ENCODE peak calls at places on chromosomes 13 and 19, in five cellular contexts. Y is mucosa of descending colon; P is activated CD8-positive, alpha-beta T cell treated with anti-CD3 and anti-CD28 coated beads for 36 hours; E is left lobe of liver; F is RWPE2. O is an unnamed sample.

GRCh38 chr19:10946964-10947657 is 13.7 kb upstream of the SMARCA4 start:
- ATAC-seq in Y (no peak), P (no peak), E (peak; percentile 61), F (no peak), O (no peak)

GRCh38 chr19:29676586-29676985 is 11.3 kb downstream of the PLEKHF1 start:
- ATAC-seq in Y (peak; percentile 32), P (no peak), E (peak; percentile 75), F (no peak), O (no peak)

GRCh38 chr13:102317593-102317992 is 84.3 kb downstream of the FGF14 start:
- ATAC-seq in Y (peak; percentile 55), P (no peak), E (peak; percentile 97), F (no peak), O (peak; percentile 92)

GRCh38 chr13:113298001-113298945 is 1.2 kb downstream of the LAMP1 start:
- ATAC-seq in Y (no peak), P (no peak), E (no peak), F (peak; percentile 32), O (no peak)

GRCh38 chr13:40366119-40366518 is 300.3 kb downstream of the FOXO1 start:
- ATAC-seq in Y (no peak), P (no peak), E (no peak), F (no peak), O (no peak)

GRCh38 chr13:101552286-101552685 is 99.8 kb downstream of the ITGBL1 start:
- ATAC-seq in Y (no peak), P (no peak), E (no peak), F (no peak), O (no peak)

GRCh38 chr19:41000310-41000737 is 9.2 kb downstream of the CYP2B6 start:
- ATAC-seq in Y (peak; percentile 84), P (no peak), E (peak; percentile 30), F (no peak), O (no peak)

GRCh38 chr19:54937926-54938325 is 9.4 kb downstream of the NLRP7 start:
- ATAC-seq in Y (no peak), P (peak; percentile 37), E (no peak), F (no peak), O (no peak)

GRCh38 chr19:10966809-10967208 is 6.0 kb downstream of the SMARCA4 start:
- ATAC-seq in Y (no peak), P (no peak), E (no peak), F (no peak), O (no peak)

GRCh38 chr13:93388701-93389100 is 162.1 kb downstream of the GPC6 start:
- ATAC-seq in Y (no peak), P (no peak), E (no peak), F (peak; percentile 63), O (no peak)

GRCh38 chr13:47990920-47991466 is 10.1 kb downstream of the SUCLA2 start:
- ATAC-seq in Y (peak; percentile 18), P (no peak), E (peak; percentile 93), F (no peak), O (no peak)

GRCh38 chr19:58034476-58034790 is 608 bp downstream of the ZSCAN1 start:
- ATAC-seq in Y (no peak), P (no peak), E (no peak), F (no peak), O (no peak)

GRCh38 chr19:38319421-38320258 is at the start of gene KCNK6:
- ATAC-seq in Y (peak; percentile 56), P (peak; percentile 5), E (no peak), F (peak; percentile 34), O (no peak)

GRCh38 chr19:5128251-5128931 is 159.5 kb downstream of the KDM4B start:
- ATAC-seq in Y (peak; percentile 12), P (no peak), E (peak; percentile 64), F (no peak), O (peak; percentile 86)

GRCh38 chr19:15284896-15285295 is 47.4 kb downstream of the BRD4 start:
- ATAC-seq in Y (no peak), P (no peak), E (no peak), F (no peak), O (no peak)

GRCh38 chr13:45332831-45333219 is 8.2 kb downstream of the TPT1 start:
- ATAC-seq in Y (no peak), P (no peak), E (no peak), F (peak; percentile 2), O (no peak)

GRCh38 chr19:35609881-35610353 is 2.6 kb upstream of the HAUS5 start:
- ATAC-seq in Y (peak; percentile 22), P (no peak), E (no peak), F (no peak), O (no peak)

GRCh38 chr19:16825312-16826168 is 3.7 kb upstream of the SIN3B start:
- ATAC-seq in Y (peak; percentile 31), P (no peak), E (peak; percentile 48), F (peak; percentile 26), O (peak; percentile 58)

GRCh38 chr19:40241809-40242384 is 15.4 kb upstream of the CCNP start:
- ATAC-seq in Y (no peak), P (no peak), E (peak; percentile 25), F (no peak), O (peak; percentile 72)

GRCh38 chr19:55443824-55444719 is 972 bp upstream of the SHISA7 start:
- ATAC-seq in Y (no peak), P (no peak), E (no peak), F (no peak), O (no peak)